ENCODE peak calls at places on chromosomes 12 and 14, in ten cellular contexts. Y, J, E, F, V, X, S, O, I and U are unnamed samples.

GRCh38 chr14:65658202-65658601 is 245.7 kb downstream of the FUT8 start:
- DNase-seq in Y (no peak), J (no peak), E (no peak), F (no peak), V (no peak), X (peak; percentile 89), S (no peak), O (no peak), I (no peak), U (no peak)

GRCh38 chr14:89351364-89351957 is 65.6 kb downstream of the FOXN3 start:
- DNase-seq in Y (no peak), J (no peak), E (no peak), F (peak; percentile 22), V (peak; percentile 58), X (peak; percentile 47), S (no peak), O (no peak), I (peak; percentile 66), U (no peak)

GRCh38 chr14:20986811-20987210 is 3.0 kb upstream of the METTL17 start:
- DNase-seq in Y (no peak), J (no peak), E (no peak), F (no peak), V (no peak), X (peak; percentile 97), S (peak; percentile 31), O (no peak), I (no peak), U (no peak)

GRCh38 chr14:87049886-87050820 is 942.8 kb downstream of the GALC start:
- DNase-seq in Y (no peak), J (no peak), E (no peak), F (peak; percentile 46), V (no peak), X (peak; percentile 18), S (no peak), O (peak; percentile 70), I (peak; percentile 90), U (no peak)

GRCh38 chr14:40197344-40197743 is 765.1 kb upstream of the FBXO33 start:
- DNase-seq in Y (no peak), J (no peak), E (no peak), F (no peak), V (no peak), X (peak; percentile 21), S (no peak), O (no peak), I (no peak), U (no peak)

GRCh38 chr12:67151891-67152290 is 117.3 kb upstream of the CAND1 start:
- DNase-seq in Y (no peak), J (no peak), E (no peak), F (no peak), V (no peak), X (peak; percentile 1), S (no peak), O (no peak), I (no peak), U (no peak)

GRCh38 chr14:59394268-59394667 is 70.9 kb downstream of the GPR135 start:
- DNase-seq in Y (no peak), J (no peak), E (no peak), F (no peak), V (no peak), X (peak; percentile 42), S (no peak), O (no peak), I (no peak), U (no peak)

GRCh38 chr12:79069009-79069408 is 204.4 kb downstream of the SYT1 start:
- DNase-seq in Y (no peak), J (no peak), E (no peak), F (no peak), V (no peak), X (no peak), S (no peak), O (no peak), I (no peak), U (no peak)

GRCh38 chr12:20629414-20630156 is 65.5 kb upstream of the SLCO1C1 start:
- DNase-seq in Y (no peak), J (no peak), E (peak; percentile 14), F (no peak), V (no peak), X (peak; percentile 79), S (peak; percentile 25), O (no peak), I (no peak), U (no peak)

GRCh38 chr14:65560340-65561027 is 148.0 kb downstream of the FUT8 start:
- DNase-seq in Y (no peak), J (no peak), E (no peak), F (no peak), V (no peak), X (peak; percentile 78), S (no peak), O (no peak), I (no peak), U (no peak)

GRCh38 chr14:100033347-100034052 is 31.7 kb upstream of the EVL start:
- DNase-seq in Y (no peak), J (no peak), E (no peak), F (no peak), V (no peak), X (no peak), S (no peak), O (no peak), I (no peak), U (no peak)

GRCh38 chr14:94538070-94538740 is 23.0 kb upstream of the SERPINA4 start:
- DNase-seq in Y (no peak), J (no peak), E (no peak), F (no peak), V (no peak), X (no peak), S (no peak), O (no peak), I (no peak), U (no peak)

GRCh38 chr12:110579889-110580253 is 3.2 kb downstream of the PPTC7 start:
- DNase-seq in Y (no peak), J (no peak), E (no peak), F (no peak), V (no peak), X (no peak), S (no peak), O (no peak), I (no peak), U (no peak)

GRCh38 chr14:104135121-104135903 is 3.1 kb upstream of the KIF26A start:
- DNase-seq in Y (no peak), J (no peak), E (no peak), F (peak; percentile 89), V (no peak), X (peak; percentile 6), S (no peak), O (peak; percentile 92), I (peak; percentile 83), U (no peak)

GRCh38 chr12:27984275-27984674 is 11.7 kb upstream of the PTHLH start:
- DNase-seq in Y (no peak), J (no peak), E (no peak), F (no peak), V (no peak), X (peak; percentile 94), S (no peak), O (no peak), I (no peak), U (no peak)

GRCh38 chr14:27587103-27587502 is 989.3 kb upstream of the NOVA1 start:
- DNase-seq in Y (no peak), J (no peak), E (no peak), F (no peak), V (no peak), X (no peak), S (no peak), O (no peak), I (peak; percentile 16), U (no peak)

GRCh38 chr12:97784904-97785303 is 322.3 kb downstream of the RMST start:
- DNase-seq in Y (no peak), J (no peak), E (no peak), F (no peak), V (no peak), X (no peak), S (no peak), O (no peak), I (peak; percentile 23), U (no peak)

GRCh38 chr12:97778111-97778510 is 315.5 kb downstream of the RMST start:
- DNase-seq in Y (no peak), J (no peak), E (no peak), F (no peak), V (no peak), X (no peak), S (no peak), O (no peak), I (no peak), U (no peak)

GRCh38 chr12:97781342-97781741 is 318.7 kb downstream of the RMST start:
- DNase-seq in Y (no peak), J (no peak), E (no peak), F (no peak), V (no peak), X (no peak), S (no peak), O (no peak), I (no peak), U (no peak)
- H3K27ac ChIP-seq in Y (no peak overlapping the region), J (no peak overlapping the region), E (no peak overlapping the region), F (no peak overlapping the region), V (no peak overlapping the region), X (no peak overlapping the region), S (no peak overlapping the region), O (no peak overlapping the region), I (no peak overlapping the region), U (no peak overlapping the region)

DNA sequence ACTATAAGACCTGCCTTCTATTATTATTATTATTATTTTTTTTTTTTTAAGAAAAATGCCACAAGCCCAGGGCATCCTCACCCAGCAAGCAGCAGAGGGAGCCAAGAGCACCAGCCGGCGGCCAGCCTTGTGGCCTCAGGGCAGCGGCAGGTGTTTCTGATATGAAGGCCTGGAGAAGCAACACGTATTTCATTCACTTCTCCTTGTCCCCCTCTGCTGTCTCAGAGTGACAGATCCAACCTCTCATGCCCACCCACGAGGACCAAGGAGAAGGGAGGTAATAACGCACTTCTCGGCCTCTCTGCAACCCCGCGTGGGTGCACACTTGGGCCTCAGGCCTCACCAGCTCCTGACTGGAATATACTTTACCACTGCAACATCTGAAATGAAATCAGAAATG is 25.4 kb downstream of the CDC42BPB start:
- DNase-seq in Y (no peak), J (no peak), E (no peak), F (peak; percentile 33), V (no peak), X (no peak), S (no peak), O (peak; percentile 26), I (peak; percentile 47), U (no peak)
- H3K36me3 ChIP-seq in Y (no peaks in the 10 kb centered on the region), J (no peaks in the 10 kb centered on the region), E (no peaks in the 10 kb centered on the region), F (peaks cover 2% of the 10 kb centered on the region), V (no peaks in the 10 kb centered on the region), X (no peaks in the 10 kb centered on the region), S (no peaks in the 10 kb centered on the region), O (no peaks in the 10 kb centered on the region), I (no peaks in the 10 kb centered on the region), U (no peaks in the 10 kb centered on the region)

GRCh38 chr12:57215668-57216013 is 953 bp upstream of the NXPH4 start:
- DNase-seq in Y (no peak), J (no peak), E (no peak), F (no peak), V (no peak), X (peak; percentile 30), S (no peak), O (peak; percentile 37), I (peak; percentile 38), U (peak; percentile 67)
- H3K27me3 ChIP-seq in Y (peaks cover 60% of the 10 kb centered on the region), J (peaks cover 70% of the 10 kb centered on the region), E (peaks cover 60% of the 10 kb centered on the region), F (peaks cover 73% of the 10 kb centered on the region), V (peaks cover 57% of the 10 kb centered on the region), X (peaks cover 37% of the 10 kb centered on the region), S (peaks cover 5% of the 10 kb centered on the region), O (peaks cover 12% of the 10 kb centered on the region), I (peaks cover 43% of the 10 kb centered on the region), U (peaks cover 64% of the 10 kb centered on the region)

DNA sequence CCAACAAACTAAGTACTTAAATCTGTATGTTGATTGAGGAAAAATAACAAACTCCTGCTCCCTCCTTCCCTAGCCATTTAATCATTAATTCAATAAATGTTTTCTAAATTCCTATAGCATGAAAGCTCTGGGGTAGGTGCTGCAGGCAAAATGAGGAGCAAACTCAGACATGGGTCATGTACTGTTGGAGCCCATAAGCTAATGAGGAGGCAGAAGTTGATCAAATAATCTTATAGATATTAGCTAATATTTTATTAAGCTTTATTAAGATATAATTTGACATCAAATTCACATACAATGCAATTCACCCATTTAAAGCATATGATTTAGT is 70.6 kb downstream of the SYNE2 start:
- DNase-seq in Y (no peak), J (no peak), E (no peak), F (no peak), V (no peak), X (no peak), S (no peak), O (no peak), I (no peak), U (no peak)
- H3K27ac ChIP-seq in Y (no peak overlapping the region), J (no peak overlapping the region), E (no peak overlapping the region), F (no peak overlapping the region), V (no peak overlapping the region), X (no peak overlapping the region), S (peak overlapping the region; percentile 29), O (no peak overlapping the region), I (no peak overlapping the region), U (no peak overlapping the region)